ENCODE peak calls at places on chromosomes 5 and 9, in six cellular contexts. One of them, this sample, is unnamed.
A peak's percentile ranks its signal among the peaks of the same experiment; 100 is the strongest.

GRCh38 chr5:36040651-36041536 is 25.8 kb downstream of the UGT3A2 start:
- DNase-seq in SK-N-MC: no peak
- DNase-seq in sigmoid colon: no peak
- DNase-seq in left ventricle myocardium inferior: no peak
- DNase-seq in coronary artery: no peak
- DNase-seq in CD8-positive, alpha-beta T cell: no peak
- DNase-seq in this sample: peak; percentile 69

GRCh38 chr9:135951889-135952663 is 9.1 kb downstream of the UBAC1 start:
- DNase-seq in coronary artery: no peak
- DNase-seq in CD8-positive, alpha-beta T cell: no peak
- DNase-seq in sigmoid colon: no peak
- DNase-seq in left ventricle myocardium inferior: no peak
- DNase-seq in SK-N-MC: no peak
- DNase-seq in this sample: no peak

GRCh38 chr5:135353952-135354721 is 44.9 kb downstream of the MACROH2A1 start:
- DNase-seq in sigmoid colon: peak; percentile 63
- DNase-seq in SK-N-MC: no peak
- DNase-seq in CD8-positive, alpha-beta T cell: no peak
- DNase-seq in left ventricle myocardium inferior: no peak
- DNase-seq in coronary artery: no peak
- DNase-seq in this sample: peak; percentile 86

GRCh38 chr5:124599048-124599973 is 147.1 kb downstream of the ZNF608 start:
- DNase-seq in CD8-positive, alpha-beta T cell: no peak
- DNase-seq in sigmoid colon: no peak
- DNase-seq in left ventricle myocardium inferior: no peak
- DNase-seq in SK-N-MC: no peak
- DNase-seq in coronary artery: no peak
- DNase-seq in this sample: peak; percentile 82

GRCh38 chr5:95842955-95843544 is 20.5 kb upstream of the GLRX start:
- DNase-seq in left ventricle myocardium inferior: peak; percentile 59
- DNase-seq in CD8-positive, alpha-beta T cell: peak; percentile 30
- DNase-seq in SK-N-MC: no peak
- DNase-seq in coronary artery: no peak
- DNase-seq in sigmoid colon: peak; percentile 74
- DNase-seq in this sample: peak; percentile 49

GRCh38 chr5:8686707-8687106 is 817.8 kb downstream of the MTRR start:
- DNase-seq in left ventricle myocardium inferior: no peak
- DNase-seq in sigmoid colon: no peak
- DNase-seq in coronary artery: no peak
- DNase-seq in CD8-positive, alpha-beta T cell: no peak
- DNase-seq in SK-N-MC: no peak
- DNase-seq in this sample: no peak

GRCh38 chr5:139654875-139655491 is 6.8 kb downstream of the CXXC5 start:
- DNase-seq in SK-N-MC: no peak
- DNase-seq in CD8-positive, alpha-beta T cell: no peak
- DNase-seq in sigmoid colon: no peak
- DNase-seq in coronary artery: no peak
- DNase-seq in left ventricle myocardium inferior: peak; percentile 51
- DNase-seq in this sample: no peak

GRCh38 chr9:113719919-113720318 is 156.2 kb upstream of the ZNF618 start:
- DNase-seq in coronary artery: peak; percentile 31
- DNase-seq in SK-N-MC: no peak
- DNase-seq in left ventricle myocardium inferior: no peak
- DNase-seq in sigmoid colon: no peak
- DNase-seq in CD8-positive, alpha-beta T cell: no peak
- DNase-seq in this sample: no peak

GRCh38 chr9:137757613-137758029 is 120.0 kb upstream of the CACNA1B start:
- DNase-seq in sigmoid colon: no peak
- DNase-seq in SK-N-MC: no peak
- DNase-seq in left ventricle myocardium inferior: no peak
- DNase-seq in CD8-positive, alpha-beta T cell: no peak
- DNase-seq in coronary artery: no peak
- DNase-seq in this sample: no peak

GRCh38 chr9:114203410-114204140 is 48.2 kb downstream of the COL27A1 start:
- DNase-seq in left ventricle myocardium inferior: no peak
- DNase-seq in sigmoid colon: no peak
- DNase-seq in coronary artery: no peak
- DNase-seq in SK-N-MC: no peak
- DNase-seq in CD8-positive, alpha-beta T cell: no peak
- DNase-seq in this sample: no peak

GRCh38 chr9:137974746-137975526 is 97.4 kb downstream of the CACNA1B start:
- DNase-seq in SK-N-MC: no peak
- DNase-seq in CD8-positive, alpha-beta T cell: no peak
- DNase-seq in left ventricle myocardium inferior: no peak
- DNase-seq in sigmoid colon: peak; percentile 57
- DNase-seq in coronary artery: peak; percentile 62
- DNase-seq in this sample: no peak

GRCh38 chr9:82797539-82797938 is 265.4 kb downstream of the RASEF start:
- DNase-seq in left ventricle myocardium inferior: peak; percentile 57
- DNase-seq in coronary artery: no peak
- DNase-seq in SK-N-MC: no peak
- DNase-seq in CD8-positive, alpha-beta T cell: no peak
- DNase-seq in sigmoid colon: no peak
- DNase-seq in this sample: peak; percentile 67

GRCh38 chr5:36264202-36264760 is 22.6 kb upstream of the NADK2 start:
- DNase-seq in coronary artery: no peak
- DNase-seq in left ventricle myocardium inferior: no peak
- DNase-seq in CD8-positive, alpha-beta T cell: no peak
- DNase-seq in sigmoid colon: no peak
- DNase-seq in SK-N-MC: no peak
- DNase-seq in this sample: no peak

GRCh38 chr9:76255781-76256455 is 138.3 kb downstream of the RFK start:
- DNase-seq in coronary artery: peak; percentile 84
- DNase-seq in left ventricle myocardium inferior: peak; percentile 44
- DNase-seq in sigmoid colon: peak; percentile 92
- DNase-seq in SK-N-MC: no peak
- DNase-seq in CD8-positive, alpha-beta T cell: no peak
- DNase-seq in this sample: peak; percentile 69

GRCh38 chr5:125162714-125163113 is 416.3 kb upstream of the ZNF608 start:
- DNase-seq in sigmoid colon: no peak
- DNase-seq in CD8-positive, alpha-beta T cell: no peak
- DNase-seq in left ventricle myocardium inferior: no peak
- DNase-seq in SK-N-MC: no peak
- DNase-seq in coronary artery: no peak
- DNase-seq in this sample: no peak

GRCh38 chr5:88370824-88371223 is 102.2 kb upstream of the TMEM161B start:
- DNase-seq in CD8-positive, alpha-beta T cell: no peak
- DNase-seq in left ventricle myocardium inferior: no peak
- DNase-seq in coronary artery: no peak
- DNase-seq in SK-N-MC: no peak
- DNase-seq in sigmoid colon: no peak
- DNase-seq in this sample: no peak

GRCh38 chr5:170420809-170421412 is 31.7 kb upstream of the KCNMB1 start:
- DNase-seq in left ventricle myocardium inferior: peak; percentile 26
- DNase-seq in coronary artery: no peak
- DNase-seq in CD8-positive, alpha-beta T cell: peak; percentile 22
- DNase-seq in SK-N-MC: peak; percentile 6
- DNase-seq in sigmoid colon: peak; percentile 85
- DNase-seq in this sample: peak; percentile 49

GRCh38 chr5:9617191-9617590 is 13.0 kb downstream of the TAS2R1 start:
- DNase-seq in CD8-positive, alpha-beta T cell: no peak
- DNase-seq in left ventricle myocardium inferior: no peak
- DNase-seq in sigmoid colon: no peak
- DNase-seq in SK-N-MC: no peak
- DNase-seq in coronary artery: no peak
- DNase-seq in this sample: no peak

GRCh38 chr9:129336130-129336528 is 158.1 kb upstream of the IER5L start:
- DNase-seq in coronary artery: no peak
- DNase-seq in left ventricle myocardium inferior: no peak
- DNase-seq in SK-N-MC: no peak
- DNase-seq in CD8-positive, alpha-beta T cell: no peak
- DNase-seq in sigmoid colon: no peak
- DNase-seq in this sample: no peak

GRCh38 chr5:171521219-171521633 is 101.8 kb downstream of the FGF18 start:
- DNase-seq in SK-N-MC: no peak
- DNase-seq in left ventricle myocardium inferior: no peak
- DNase-seq in CD8-positive, alpha-beta T cell: no peak
- DNase-seq in sigmoid colon: no peak
- DNase-seq in coronary artery: no peak
- DNase-seq in this sample: no peak

GRCh38 chr5:143143973-143144372 is 259.5 kb downstream of the NR3C1 start:
- DNase-seq in sigmoid colon: no peak
- DNase-seq in CD8-positive, alpha-beta T cell: no peak
- DNase-seq in coronary artery: no peak
- DNase-seq in SK-N-MC: no peak
- DNase-seq in left ventricle myocardium inferior: no peak
- DNase-seq in this sample: no peak

GRCh38 chr5:126454081-126454480 is 30.9 kb downstream of the GRAMD2B start:
- DNase-seq in coronary artery: no peak
- DNase-seq in sigmoid colon: peak; percentile 76
- DNase-seq in left ventricle myocardium inferior: peak; percentile 48
- DNase-seq in SK-N-MC: no peak
- DNase-seq in CD8-positive, alpha-beta T cell: no peak
- DNase-seq in this sample: peak; percentile 41

GRCh38 chr5:74363603-74364205 is 276.8 kb downstream of the ENC1 start:
- DNase-seq in SK-N-MC: no peak
- DNase-seq in left ventricle myocardium inferior: no peak
- DNase-seq in coronary artery: no peak
- DNase-seq in sigmoid colon: no peak
- DNase-seq in CD8-positive, alpha-beta T cell: no peak
- DNase-seq in this sample: no peak

GRCh38 chr5:74360535-74361210 is 279.9 kb downstream of the ENC1 start:
- DNase-seq in SK-N-MC: no peak
- DNase-seq in sigmoid colon: no peak
- DNase-seq in coronary artery: no peak
- DNase-seq in CD8-positive, alpha-beta T cell: no peak
- DNase-seq in left ventricle myocardium inferior: no peak
- DNase-seq in this sample: peak; percentile 30

GRCh38 chr5:74357827-74358226 is 282.7 kb downstream of the ENC1 start:
- DNase-seq in left ventricle myocardium inferior: no peak
- DNase-seq in sigmoid colon: no peak
- DNase-seq in CD8-positive, alpha-beta T cell: no peak
- DNase-seq in SK-N-MC: no peak
- DNase-seq in coronary artery: no peak
- DNase-seq in this sample: no peak

GRCh38 chr5:74364507-74364906 is 276.0 kb downstream of the ENC1 start:
- DNase-seq in left ventricle myocardium inferior: no peak
- DNase-seq in coronary artery: no peak
- DNase-seq in sigmoid colon: no peak
- DNase-seq in SK-N-MC: no peak
- DNase-seq in CD8-positive, alpha-beta T cell: no peak
- DNase-seq in this sample: no peak

GRCh38 chr5:74361406-74362358 is 278.8 kb downstream of the ENC1 start:
- DNase-seq in CD8-positive, alpha-beta T cell: no peak
- DNase-seq in sigmoid colon: no peak
- DNase-seq in coronary artery: no peak
- DNase-seq in SK-N-MC: no peak
- DNase-seq in left ventricle myocardium inferior: no peak
- DNase-seq in this sample: no peak
- H3K27ac ChIP-seq in CD8-positive, alpha-beta T cell: no peak overlapping the region
- H3K27ac ChIP-seq in sigmoid colon: no peak overlapping the region
- H3K27ac ChIP-seq in coronary artery: no peak overlapping the region
- H3K27ac ChIP-seq in SK-N-MC: no peak overlapping the region
- H3K27ac ChIP-seq in left ventricle myocardium inferior: peak overlapping the region; percentile 9
- H3K27ac ChIP-seq in this sample: peak overlapping the region; percentile 12

DNA sequence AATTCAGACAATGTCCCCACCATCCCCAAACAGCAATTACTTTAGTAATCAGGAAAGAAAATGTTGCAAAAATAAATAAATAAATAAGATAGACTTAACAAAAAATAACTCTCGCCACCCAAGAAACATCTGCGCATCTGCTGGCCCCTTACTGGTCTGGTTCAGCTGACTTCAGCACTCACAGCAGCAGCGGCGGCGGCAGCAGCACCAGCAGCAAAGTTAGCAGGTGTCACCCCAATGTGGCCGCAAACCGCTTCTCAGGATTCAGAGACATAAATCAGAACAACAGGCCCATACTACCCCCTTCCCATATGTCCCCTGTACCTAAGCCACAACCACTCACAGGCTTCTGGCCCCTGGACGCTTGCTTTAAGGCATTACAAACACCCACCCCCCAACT is 593.0 kb downstream of the BNC2 start:
- DNase-seq in sigmoid colon: no peak
- DNase-seq in CD8-positive, alpha-beta T cell: no peak
- DNase-seq in SK-N-MC: no peak
- DNase-seq in left ventricle myocardium inferior: no peak
- DNase-seq in coronary artery: no peak
- DNase-seq in this sample: no peak
- H3K27ac ChIP-seq in sigmoid colon: no peak overlapping the region
- H3K27ac ChIP-seq in CD8-positive, alpha-beta T cell: no peak overlapping the region
- H3K27ac ChIP-seq in SK-N-MC: no peak overlapping the region
- H3K27ac ChIP-seq in left ventricle myocardium inferior: no peak overlapping the region
- H3K27ac ChIP-seq in coronary artery: no peak overlapping the region
- H3K27ac ChIP-seq in this sample: no peak overlapping the region

GRCh38 chr5:174067499-174067898 is 22.0 kb downstream of the NSG2 start:
- DNase-seq in SK-N-MC: no peak
- DNase-seq in sigmoid colon: no peak
- DNase-seq in CD8-positive, alpha-beta T cell: no peak
- DNase-seq in coronary artery: no peak
- DNase-seq in left ventricle myocardium inferior: no peak
- DNase-seq in this sample: no peak

GRCh38 chr5:174071484-174071883 is 26.0 kb downstream of the NSG2 start:
- DNase-seq in left ventricle myocardium inferior: no peak
- DNase-seq in sigmoid colon: no peak
- DNase-seq in coronary artery: no peak
- DNase-seq in SK-N-MC: no peak
- DNase-seq in CD8-positive, alpha-beta T cell: no peak
- DNase-seq in this sample: no peak

GRCh38 chr5:174064171-174064570 is 18.7 kb downstream of the NSG2 start:
- DNase-seq in left ventricle myocardium inferior: no peak
- DNase-seq in coronary artery: no peak
- DNase-seq in CD8-positive, alpha-beta T cell: no peak
- DNase-seq in sigmoid colon: no peak
- DNase-seq in SK-N-MC: no peak
- DNase-seq in this sample: no peak

GRCh38 chr5:174063092-174063756 is 17.7 kb downstream of the NSG2 start:
- DNase-seq in CD8-positive, alpha-beta T cell: no peak
- DNase-seq in SK-N-MC: no peak
- DNase-seq in sigmoid colon: no peak
- DNase-seq in coronary artery: no peak
- DNase-seq in left ventricle myocardium inferior: no peak
- DNase-seq in this sample: no peak

DNA sequence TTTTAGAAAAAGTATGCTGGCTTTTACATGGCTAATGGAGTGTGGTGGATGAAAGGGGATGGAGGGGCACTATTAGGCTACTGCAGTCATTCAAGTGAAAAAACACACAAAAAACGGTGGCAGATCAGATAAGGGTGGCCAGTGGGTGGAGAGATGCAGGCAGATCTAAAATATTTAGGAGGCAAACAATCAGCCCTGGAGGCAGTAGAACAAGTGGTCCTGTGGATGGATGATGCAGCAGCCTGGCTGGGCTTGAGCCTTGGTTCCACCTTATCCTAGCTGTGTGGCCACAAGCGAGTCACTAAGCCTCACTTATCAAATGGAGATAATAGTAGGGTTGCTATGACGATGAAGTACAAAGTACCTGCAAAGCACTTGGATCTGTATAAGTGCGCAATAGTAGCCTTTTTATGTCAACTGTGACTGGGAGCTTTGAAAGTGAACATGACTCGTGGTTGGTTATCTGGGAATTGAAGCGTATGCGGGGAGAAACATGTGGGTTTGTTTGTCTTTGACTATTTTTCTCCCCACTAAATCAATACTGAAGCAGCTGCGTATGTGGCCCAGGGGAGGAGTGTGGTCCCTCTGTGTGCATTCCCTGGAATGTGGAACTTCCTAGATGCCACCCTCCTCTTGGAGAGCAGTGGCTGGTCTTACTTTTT is 20.2 kb downstream of the NSG2 start:
- DNase-seq in left ventricle myocardium inferior: no peak
- DNase-seq in sigmoid colon: no peak
- DNase-seq in SK-N-MC: no peak
- DNase-seq in coronary artery: no peak
- DNase-seq in CD8-positive, alpha-beta T cell: no peak
- DNase-seq in this sample: no peak
- H3K27ac ChIP-seq in left ventricle myocardium inferior: no peak overlapping the region
- H3K27ac ChIP-seq in sigmoid colon: no peak overlapping the region
- H3K27ac ChIP-seq in SK-N-MC: no peak overlapping the region
- H3K27ac ChIP-seq in coronary artery: no peak overlapping the region
- H3K27ac ChIP-seq in CD8-positive, alpha-beta T cell: no peak overlapping the region
- H3K27ac ChIP-seq in this sample: no peak overlapping the region

GRCh38 chr9:126524353-126525077 is 89.2 kb upstream of the LMX1B start:
- DNase-seq in sigmoid colon: peak; percentile 41
- DNase-seq in CD8-positive, alpha-beta T cell: no peak
- DNase-seq in coronary artery: peak; percentile 69
- DNase-seq in left ventricle myocardium inferior: no peak
- DNase-seq in SK-N-MC: no peak
- DNase-seq in this sample: no peak
- H3K27ac ChIP-seq in sigmoid colon: no peak overlapping the region
- H3K27ac ChIP-seq in CD8-positive, alpha-beta T cell: no peak overlapping the region
- H3K27ac ChIP-seq in coronary artery: no peak overlapping the region
- H3K27ac ChIP-seq in left ventricle myocardium inferior: peak overlapping the region; percentile 69
- H3K27ac ChIP-seq in SK-N-MC: no peak overlapping the region
- H3K27ac ChIP-seq in this sample: no peak overlapping the region